ENCODE peak calls at places on chromosomes 3 and 15, in seven cellular contexts. V is cardiac muscle cell, X is fibroblast of mammary gland, E is heart left ventricle, H is AG09319, Z is glutamatergic neuron, Y is nephron progenitor cell. O is an unnamed sample.

GRCh38 chr3:143716731-143717130 is 131.5 kb downstream of the SLC9A9 start:
- DNase-seq in V (no peak), X (peak), E (no peak), H (no peak), Z (no peak), Y (no peak), O (no peak)

GRCh38 chr15:38721549-38721948 is 156.9 kb upstream of the RASGRP1 start:
- DNase-seq in V (no peak), X (no peak), E (no peak), H (no peak), Z (no peak), Y (no peak), O (no peak)

GRCh38 chr15:25793354-25794050 is 69.6 kb downstream of the ATP10A start:
- DNase-seq in V (peak), X (no peak), E (no peak), H (no peak), Z (no peak), Y (no peak), O (no peak)

GRCh38 chr15:72685925-72686794 is at the start of the genes BBS4 and HIGD2B:
- DNase-seq in V (peak), X (peak), E (peak), H (peak), Z (peak), Y (peak), O (peak)

GRCh38 chr3:14947105-14947885 is at the start of gene NR2C2:
- DNase-seq in V (peak), X (peak), E (peak), H (peak), Z (peak), Y (peak), O (peak)

GRCh38 chr3:113103588-113103987 is 107.8 kb upstream of the BOC start:
- DNase-seq in V (no peak), X (no peak), E (no peak), H (no peak), Z (no peak), Y (no peak), O (no peak)

GRCh38 chr15:36575266-36575665 is 4.2 kb upstream of the CDIN1 start:
- DNase-seq in V (no peak), X (no peak), E (no peak), H (no peak), Z (no peak), Y (no peak), O (no peak)

GRCh38 chr3:33911525-33912322 is 113.3 kb downstream of the PDCD6IP start:
- DNase-seq in V (no peak), X (peak), E (no peak), H (no peak), Z (no peak), Y (no peak), O (peak)

GRCh38 chr15:41562784-41563198 is 3.8 kb downstream of the TYRO3 start:
- DNase-seq in V (no peak), X (no peak), E (no peak), H (no peak), Z (no peak), Y (no peak), O (peak)

DNA sequence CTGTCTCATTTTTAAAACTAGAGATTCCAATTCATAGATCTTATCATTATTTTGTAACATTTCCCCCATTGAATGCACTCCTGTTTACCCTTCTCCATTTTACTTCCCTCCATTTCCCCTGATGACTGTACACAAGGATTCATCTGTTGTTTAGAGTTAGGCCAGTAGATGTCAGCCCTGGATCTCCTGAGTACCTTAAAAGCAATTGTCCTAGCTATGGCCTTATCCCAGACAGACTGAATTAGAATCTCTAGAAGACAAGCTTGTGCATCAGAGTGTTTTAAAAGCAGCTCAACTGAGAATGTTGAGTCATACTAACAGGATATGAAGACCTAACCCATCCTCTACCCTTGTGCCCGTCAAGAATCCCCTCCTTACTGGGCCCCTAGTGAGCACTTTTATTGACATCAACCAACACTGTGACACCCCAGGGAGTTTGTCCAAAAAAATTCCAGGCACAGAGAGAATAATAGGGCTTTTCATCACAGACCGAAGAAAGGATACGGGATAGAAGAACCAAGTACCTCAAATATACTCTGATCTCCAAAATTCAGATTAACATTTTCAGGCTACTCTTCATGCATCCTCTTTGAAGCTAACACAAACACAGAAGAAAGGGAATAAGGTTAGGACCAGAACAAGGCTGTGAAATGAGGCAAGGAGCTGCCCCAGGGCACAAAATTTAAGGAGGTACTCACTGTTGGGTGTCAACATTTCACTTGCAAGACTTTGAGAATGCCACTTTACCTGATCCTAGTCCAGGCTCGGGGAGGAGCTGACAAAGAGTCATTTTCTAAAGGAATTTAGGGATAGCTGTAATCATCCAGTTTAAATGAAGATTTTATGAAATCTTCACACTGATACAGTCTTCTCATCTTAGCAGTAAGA is 17.1 kb downstream of the ZBED2 start:
- DNase-seq in V (peak), X (peak), E (no peak), H (peak), Z (no peak), Y (no peak), O (peak)
- TF ChIP-seq CTCF in V (peak), X (peak), E (peak), H (peak), Z (no peak), Y (peak), O (peak)

GRCh38 chr15:52551762-52552161 is 17.1 kb downstream of the ARPP19 start:
- DNase-seq in V (no peak), X (no peak), E (no peak), H (no peak), Z (no peak), Y (no peak), O (no peak)

GRCh38 chr15:52540374-52541012 is 11.8 kb upstream of the MYO5A start:
- DNase-seq in V (no peak), X (no peak), E (no peak), H (no peak), Z (no peak), Y (no peak), O (no peak)

GRCh38 chr15:52546031-52546751 is 17.5 kb upstream of the MYO5A start:
- DNase-seq in V (no peak), X (no peak), E (no peak), H (no peak), Z (no peak), Y (no peak), O (no peak)
- TF ChIP-seq CTCF in V (no peak), X (no peak), E (no peak), H (no peak), Z (no peak), Y (no peak), O (no peak)

DNA sequence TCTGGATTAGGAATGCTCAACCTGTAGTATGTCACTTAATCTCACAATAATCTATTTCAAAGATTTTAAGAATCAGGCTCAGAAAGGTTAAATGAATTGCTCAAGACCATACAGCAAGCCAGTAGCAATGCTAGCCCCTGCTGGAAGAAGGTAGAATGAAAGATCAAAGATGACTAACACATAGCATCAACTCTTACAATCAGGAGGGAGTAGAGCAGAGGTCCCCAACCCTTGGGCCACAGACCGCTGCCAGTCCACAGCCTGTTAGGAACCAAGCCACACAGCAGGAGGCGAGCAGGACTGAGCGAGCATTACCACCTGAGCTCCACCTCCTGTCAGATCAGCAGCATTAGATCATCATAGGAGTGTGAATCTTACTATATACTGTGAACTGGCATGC is 15.5 kb upstream of the GATM start:
- DNase-seq in V (no peak), X (peak), E (no peak), H (no peak), Z (no peak), Y (no peak), O (no peak)
- TF ChIP-seq CTCF in V (peak), X (peak), E (no peak), H (no peak), Z (no peak), Y (no peak), O (peak)

GRCh38 chr3:184241447-184242296 is 7.1 kb downstream of the ALG3 start:
- DNase-seq in V (peak), X (peak), E (peak), H (no peak), Z (peak), Y (peak), O (peak)
- TF ChIP-seq CTCF in V (peak), X (peak), E (peak), H (peak), Z (peak), Y (peak), O (peak)

DNA sequence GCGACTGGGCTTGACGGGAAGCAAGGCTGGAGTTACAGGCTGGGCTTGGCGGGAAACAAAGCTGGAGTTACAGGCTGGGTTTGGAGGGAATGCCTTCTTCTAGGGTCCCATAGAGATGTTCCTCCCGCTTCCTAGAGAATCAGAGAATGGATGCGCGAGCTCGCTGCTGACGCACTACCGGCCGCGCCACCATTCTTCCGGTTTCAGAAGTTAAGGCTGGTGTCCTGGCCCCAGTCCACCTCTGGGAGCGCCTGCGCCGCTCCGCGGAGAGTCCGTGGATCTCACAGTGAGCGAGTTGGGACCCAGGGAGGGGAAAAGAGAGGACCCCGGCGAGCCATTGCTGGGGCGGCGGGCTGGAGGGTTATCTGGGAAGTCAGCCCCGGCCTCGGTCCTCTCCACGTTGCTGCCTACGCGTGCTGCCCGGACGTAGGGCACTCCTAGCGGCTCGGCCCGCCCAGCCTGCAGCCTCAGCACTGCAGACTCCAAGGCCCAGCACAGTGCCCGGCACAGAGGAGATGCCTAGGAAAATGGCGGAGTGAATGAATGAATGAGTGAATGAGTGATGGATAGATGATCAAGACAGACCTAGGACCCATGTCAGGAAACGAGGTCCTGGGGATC is at the start of gene ZNF502:
- DNase-seq in V (peak), X (peak), E (peak), H (peak), Z (peak), Y (peak), O (peak)
- TF ChIP-seq CTCF in V (peak), X (peak), E (peak), H (peak), Z (no peak), Y (no peak), O (peak)

DNA sequence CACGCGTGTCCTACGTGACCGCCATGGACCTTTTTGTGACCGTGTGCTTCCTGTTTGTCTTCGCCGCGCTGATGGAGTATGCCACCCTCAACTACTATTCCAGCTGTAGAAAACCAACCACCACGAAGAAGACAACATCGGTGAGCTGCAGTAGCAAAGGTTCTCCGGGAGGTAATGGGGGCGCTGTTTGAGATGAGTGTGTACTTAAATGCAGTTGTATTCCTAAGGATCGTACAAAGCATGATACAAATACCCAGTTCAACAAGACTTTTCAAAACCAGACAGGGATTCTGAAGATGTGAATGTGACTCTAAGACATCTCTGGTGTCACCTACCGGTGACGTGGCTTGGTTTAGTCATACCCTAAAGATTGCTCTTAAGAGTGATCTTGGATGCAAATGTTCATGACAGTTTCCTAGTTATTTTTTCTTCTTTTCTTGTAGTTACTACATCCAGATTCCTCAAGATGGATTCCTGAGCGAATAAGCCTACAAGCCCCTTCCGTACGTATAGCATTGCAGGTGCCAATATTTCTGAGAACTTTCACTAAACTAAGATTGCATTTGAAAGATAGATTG is 556.6 kb downstream of the GABRG3 start:
- DNase-seq in V (no peak), X (no peak), E (no peak), H (no peak), Z (no peak), Y (no peak), O (no peak)
- TF ChIP-seq CTCF in V (no peak), X (no peak), E (no peak), H (no peak), Z (peak), Y (peak), O (no peak)

GRCh38 chr3:133964547-133964946 is 65.2 kb downstream of the SLCO2A1 start:
- DNase-seq in V (no peak), X (no peak), E (no peak), H (no peak), Z (no peak), Y (no peak), O (no peak)
- TF ChIP-seq CTCF in V (no peak), X (peak), E (no peak), H (no peak), Z (no peak), Y (no peak), O (no peak)

DNA sequence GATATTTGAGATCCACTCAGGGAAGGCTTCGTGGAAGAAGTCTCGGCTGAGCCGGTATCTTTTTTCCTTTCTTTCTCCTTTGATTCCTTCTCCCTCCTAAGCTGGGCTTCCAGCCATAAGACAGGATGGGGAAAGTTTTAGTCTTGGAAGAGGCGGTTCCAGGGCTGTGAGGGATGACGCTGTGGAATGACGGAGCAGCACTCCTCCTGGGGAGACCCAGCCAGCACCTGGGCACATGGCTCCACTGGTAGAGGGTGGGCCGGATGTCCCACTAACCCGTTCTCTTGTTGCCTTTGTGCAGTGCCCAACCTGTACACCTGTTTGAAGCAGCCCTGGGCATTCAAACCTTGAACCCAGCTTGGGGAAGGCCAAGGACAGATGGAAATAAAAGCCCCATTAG is 43.3 kb upstream of the FAM107A start:
- DNase-seq in V (no peak), X (no peak), E (no peak), H (no peak), Z (no peak), Y (no peak), O (no peak)
- TF ChIP-seq CTCF in V (no peak), X (no peak), E (no peak), H (no peak), Z (no peak), Y (no peak), O (no peak)